ENCODE peak calls at places on chromosomes 2 and 18, in four cellular contexts. One of them, this sample, is unnamed.

GRCh38 chr2:204255469-204255868 is 289.8 kb upstream of the PARD3B start:
- DNase-seq in WERI-Rb-1: no peak
- DNase-seq in Panc1: no peak
- DNase-seq in lung: no peak
- DNase-seq in this sample: no peak

GRCh38 chr2:167017021-167017420 is 128.7 kb downstream of the XIRP2 start:
- DNase-seq in WERI-Rb-1: no peak
- DNase-seq in Panc1: no peak
- DNase-seq in lung: no peak
- DNase-seq in this sample: no peak

GRCh38 chr2:164831180-164831579 is 10.4 kb downstream of the COBLL1 start:
- DNase-seq in WERI-Rb-1: no peak
- DNase-seq in Panc1: no peak
- DNase-seq in lung: no peak
- DNase-seq in this sample: no peak

GRCh38 chr2:63983986-63984605 is 35.1 kb downstream of the VPS54 start:
- DNase-seq in WERI-Rb-1: no peak
- DNase-seq in Panc1: no peak
- DNase-seq in lung: no peak
- DNase-seq in this sample: no peak

GRCh38 chr18:10682368-10682714 is 156.5 kb downstream of the NAPG start:
- DNase-seq in WERI-Rb-1: no peak
- DNase-seq in Panc1: no peak
- DNase-seq in lung: no peak
- DNase-seq in this sample: no peak

GRCh38 chr2:25585189-25585588 is 88.2 kb downstream of the DTNB start:
- DNase-seq in WERI-Rb-1: no peak
- DNase-seq in Panc1: no peak
- DNase-seq in lung: no peak
- DNase-seq in this sample: no peak

GRCh38 chr18:46155652-46156051 is 51.5 kb downstream of the HAUS1 start:
- DNase-seq in WERI-Rb-1: no peak
- DNase-seq in Panc1: no peak
- DNase-seq in lung: no peak
- DNase-seq in this sample: no peak

GRCh38 chr2:241802421-241802749 is 6.6 kb upstream of the NEU4 start:
- DNase-seq in WERI-Rb-1: peak
- DNase-seq in Panc1: no peak
- DNase-seq in lung: no peak
- DNase-seq in this sample: peak

GRCh38 chr2:55102056-55102812 is 52.0 kb upstream of the RTN4 start:
- DNase-seq in WERI-Rb-1: no peak
- DNase-seq in Panc1: no peak
- DNase-seq in lung: no peak
- DNase-seq in this sample: no peak

GRCh38 chr18:64444819-64445218 is 295.9 kb upstream of the LINC00305 start:
- DNase-seq in WERI-Rb-1: no peak
- DNase-seq in Panc1: no peak
- DNase-seq in lung: no peak
- DNase-seq in this sample: no peak

GRCh38 chr2:41711736-41712135 is 336.1 kb upstream of the PKDCC start:
- DNase-seq in WERI-Rb-1: no peak
- DNase-seq in Panc1: no peak
- DNase-seq in lung: no peak
- DNase-seq in this sample: no peak

GRCh38 chr2:65320042-65320711 is 92.5 kb downstream of the ACTR2 start:
- DNase-seq in WERI-Rb-1: no peak
- DNase-seq in Panc1: peak
- DNase-seq in lung: no peak
- DNase-seq in this sample: no peak

GRCh38 chr2:5690231-5690630 is 2.0 kb upstream of the SOX11 start:
- DNase-seq in WERI-Rb-1: peak
- DNase-seq in Panc1: no peak
- DNase-seq in lung: no peak
- DNase-seq in this sample: no peak

GRCh38 chr2:8316356-8316755 is 365.5 kb upstream of the ID2 start:
- DNase-seq in WERI-Rb-1: no peak
- DNase-seq in Panc1: no peak
- DNase-seq in lung: no peak
- DNase-seq in this sample: peak

GRCh38 chr2:13046557-13047165 is 329.9 kb downstream of the TRIB2 start:
- DNase-seq in WERI-Rb-1: no peak
- DNase-seq in Panc1: no peak
- DNase-seq in lung: no peak
- DNase-seq in this sample: no peak

GRCh38 chr2:129879614-129880180 is 99.8 kb upstream of the RAB6C start:
- DNase-seq in WERI-Rb-1: no peak
- DNase-seq in Panc1: no peak
- DNase-seq in lung: no peak
- DNase-seq in this sample: peak

GRCh38 chr2:219522111-219523030 is 8.1 kb downstream of the ASIC4 start:
- DNase-seq in WERI-Rb-1: peak
- DNase-seq in Panc1: no peak
- DNase-seq in lung: no peak
- DNase-seq in this sample: no peak

DNA sequence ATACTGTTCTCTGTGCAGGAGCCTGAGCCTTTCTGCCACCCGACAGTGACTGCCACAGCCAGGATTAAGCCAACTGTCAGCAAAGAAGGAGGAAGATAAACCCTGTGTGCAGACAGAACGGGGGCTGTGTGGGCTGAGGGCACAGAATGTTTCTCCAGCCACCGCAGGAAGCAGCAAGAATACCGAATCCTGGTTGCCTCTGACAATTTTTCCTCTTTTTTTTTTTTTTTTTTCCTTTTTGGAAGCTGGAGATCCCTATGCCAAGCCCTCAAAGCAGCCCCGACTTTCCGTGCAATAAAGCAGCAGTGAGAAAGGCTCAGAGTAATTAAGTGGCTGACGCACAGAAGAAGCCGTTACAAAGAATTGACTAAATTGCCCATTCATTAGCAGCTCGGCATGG is 336.4 kb downstream of the SMAD2 start:
- DNase-seq in WERI-Rb-1: peak
- DNase-seq in Panc1: no peak
- DNase-seq in lung: no peak
- DNase-seq in this sample: no peak
- H3K4me3 ChIP-seq in WERI-Rb-1: peak
- H3K4me3 ChIP-seq in Panc1: no peak
- H3K4me3 ChIP-seq in lung: no peak
- H3K4me3 ChIP-seq in this sample: no peak

DNA sequence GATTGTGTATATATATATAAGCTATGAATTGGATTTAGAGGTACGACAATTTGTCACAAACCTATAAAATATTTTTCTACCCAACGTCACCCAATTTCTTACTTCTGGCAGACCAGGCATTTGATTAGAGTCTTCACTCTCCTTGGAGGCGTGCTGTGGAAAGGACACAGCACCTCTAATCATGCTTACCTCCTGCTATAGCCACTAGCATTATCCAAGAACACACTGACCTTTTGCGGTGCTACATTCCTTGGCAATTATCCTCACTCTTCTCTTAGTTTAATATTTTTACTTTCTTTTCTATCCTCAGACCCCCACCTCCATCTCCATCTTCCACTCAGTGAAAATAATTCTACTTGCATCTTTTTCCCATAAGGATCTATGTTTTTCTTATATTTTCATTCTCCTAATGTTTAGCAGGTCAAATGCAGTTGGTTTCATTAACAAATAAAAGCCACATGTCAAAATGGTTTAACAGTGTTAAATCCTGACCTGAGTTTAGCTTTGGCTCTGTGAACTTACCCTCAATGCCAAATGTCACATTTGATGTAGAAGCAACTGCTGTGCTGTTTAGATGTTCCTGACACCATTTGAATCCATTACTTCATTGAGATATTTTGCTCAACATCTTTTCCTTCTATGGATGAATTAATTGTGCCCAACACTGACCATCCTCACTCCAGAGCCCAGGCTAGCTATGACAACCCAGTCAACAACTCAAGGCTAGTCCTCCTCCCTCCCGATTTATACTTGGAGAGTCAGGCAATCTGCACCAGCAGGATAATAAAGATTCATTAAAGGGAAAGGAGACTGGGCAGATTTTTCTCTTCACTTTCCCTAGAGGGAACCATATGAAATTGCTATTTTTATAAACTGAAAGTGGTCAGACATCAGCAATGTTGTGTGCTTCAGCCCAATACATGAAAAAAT is 240.5 kb downstream of the MREG start:
- DNase-seq in WERI-Rb-1: no peak
- DNase-seq in Panc1: no peak
- DNase-seq in lung: no peak
- DNase-seq in this sample: no peak
- H3K27ac ChIP-seq in WERI-Rb-1: no peak
- H3K27ac ChIP-seq in Panc1: no peak
- H3K27ac ChIP-seq in lung: no peak
- H3K27ac ChIP-seq in this sample: peak

GRCh38 chr2:143579456-143579855 is 450.2 kb downstream of the ARHGAP15 start:
- DNase-seq in WERI-Rb-1: no peak
- DNase-seq in Panc1: no peak
- DNase-seq in lung: no peak
- DNase-seq in this sample: no peak

GRCh38 chr2:143574069-143574468 is 444.9 kb downstream of the ARHGAP15 start:
- DNase-seq in WERI-Rb-1: no peak
- DNase-seq in Panc1: no peak
- DNase-seq in lung: no peak
- DNase-seq in this sample: no peak

GRCh38 chr2:143577489-143577888 is 448.3 kb downstream of the ARHGAP15 start:
- DNase-seq in WERI-Rb-1: no peak
- DNase-seq in Panc1: no peak
- DNase-seq in lung: no peak
- DNase-seq in this sample: no peak

GRCh38 chr2:143572421-143572820 is 443.2 kb downstream of the ARHGAP15 start:
- DNase-seq in WERI-Rb-1: no peak
- DNase-seq in Panc1: no peak
- DNase-seq in lung: no peak
- DNase-seq in this sample: no peak

DNA sequence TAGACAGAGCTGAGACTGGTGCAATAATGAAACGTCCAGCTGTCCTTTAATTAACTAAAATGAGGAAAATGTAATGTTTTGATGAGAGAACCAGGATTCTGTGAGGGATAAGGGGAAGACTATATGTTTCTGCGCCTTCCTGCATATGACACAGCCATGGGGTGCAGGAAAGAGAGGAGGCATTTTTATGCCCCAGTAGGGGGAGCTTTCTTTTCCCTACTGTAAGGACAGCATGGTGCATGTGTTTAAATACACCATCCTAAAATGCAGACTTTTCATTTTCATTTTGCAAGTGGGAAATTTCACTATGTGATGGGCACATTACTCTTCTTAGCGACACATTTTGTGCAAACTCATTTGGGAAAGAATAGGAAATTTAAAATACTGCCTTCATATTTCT is 446.1 kb downstream of the ARHGAP15 start:
- DNase-seq in WERI-Rb-1: peak
- DNase-seq in Panc1: no peak
- DNase-seq in lung: no peak
- DNase-seq in this sample: no peak
- TF ChIP-seq CTCF in WERI-Rb-1: peak
- TF ChIP-seq CTCF in Panc1: peak
- TF ChIP-seq CTCF in lung: no peak
- TF ChIP-seq CTCF in this sample: no peak

DNA sequence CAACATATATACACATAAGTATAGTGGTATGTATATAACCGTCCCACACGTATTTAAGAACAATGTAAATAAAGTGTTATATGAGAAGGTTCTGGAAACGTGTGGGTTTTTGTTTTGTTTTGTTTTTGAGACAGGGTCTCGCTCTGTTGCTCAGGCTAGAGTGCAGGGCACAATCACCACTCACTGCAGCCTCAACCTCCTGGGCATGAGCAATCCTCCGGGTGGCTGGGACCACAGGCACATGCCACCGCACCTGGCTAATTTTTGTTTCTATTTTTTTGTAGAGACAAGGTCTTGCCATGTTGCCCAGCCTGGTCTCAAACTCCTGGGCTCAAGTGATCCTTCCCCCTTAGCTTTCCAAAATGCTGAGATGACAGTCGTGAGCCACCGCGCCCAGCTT is 6.2 kb downstream of the ADAM17 start:
- DNase-seq in WERI-Rb-1: no peak
- DNase-seq in Panc1: no peak
- DNase-seq in lung: peak
- DNase-seq in this sample: no peak
- H3K4me3 ChIP-seq in WERI-Rb-1: no peak
- H3K4me3 ChIP-seq in Panc1: no peak
- H3K4me3 ChIP-seq in lung: no peak
- H3K4me3 ChIP-seq in this sample: no peak

DNA sequence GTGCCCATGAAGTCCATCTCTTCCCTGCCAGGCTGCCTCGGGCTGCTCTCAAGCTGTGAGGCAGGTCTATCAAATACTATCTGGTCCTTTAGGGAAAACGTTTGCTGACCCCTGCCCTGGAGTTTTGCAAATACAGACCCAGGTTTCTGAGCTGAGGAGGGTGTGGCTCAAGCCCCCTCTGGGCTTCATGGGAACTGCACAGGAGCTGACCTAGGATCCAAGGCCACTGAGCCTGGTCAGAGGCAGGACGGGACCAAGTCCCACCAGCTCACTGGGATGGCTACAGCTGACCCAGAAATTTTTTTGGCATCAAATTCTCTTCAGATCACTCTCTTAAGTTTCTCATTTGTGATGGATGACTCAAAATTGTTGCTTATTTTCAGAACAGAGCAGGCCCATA is 14.1 kb downstream of the ZNF516 start:
- DNase-seq in WERI-Rb-1: no peak
- DNase-seq in Panc1: no peak
- DNase-seq in lung: no peak
- DNase-seq in this sample: peak
- H3K27ac ChIP-seq in WERI-Rb-1: no peak
- H3K27ac ChIP-seq in Panc1: no peak
- H3K27ac ChIP-seq in lung: no peak
- H3K27ac ChIP-seq in this sample: no peak

GRCh38 chr2:229445013-229445412 is 173.9 kb upstream of the PID1 start:
- DNase-seq in WERI-Rb-1: no peak
- DNase-seq in Panc1: peak
- DNase-seq in lung: peak
- DNase-seq in this sample: peak
- TF ChIP-seq CTCF in WERI-Rb-1: no peak
- TF ChIP-seq CTCF in Panc1: peak
- TF ChIP-seq CTCF in lung: no peak
- TF ChIP-seq CTCF in this sample: no peak

DNA sequence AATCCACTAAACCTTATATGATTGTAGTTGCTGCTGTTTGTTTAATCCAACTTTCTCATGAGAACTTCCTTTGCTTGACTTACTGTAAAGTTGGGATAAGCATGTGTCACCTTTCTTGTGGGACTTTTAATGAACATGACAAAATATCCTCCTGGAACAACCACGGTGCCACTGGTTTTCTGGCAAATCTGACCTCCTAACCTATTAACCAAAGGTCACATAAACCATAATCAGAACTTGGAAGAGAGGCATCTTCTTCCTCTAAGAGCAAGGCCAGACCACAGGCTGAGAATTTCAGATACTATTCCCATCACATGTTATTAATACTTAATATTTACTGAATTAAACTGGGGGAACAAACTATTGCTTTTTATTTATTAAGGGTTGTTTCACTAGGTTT is 2.3 kb downstream of the SLC40A1 start:
- DNase-seq in WERI-Rb-1: no peak
- DNase-seq in Panc1: no peak
- DNase-seq in lung: no peak
- DNase-seq in this sample: no peak
- H3K4me3 ChIP-seq in WERI-Rb-1: no peak
- H3K4me3 ChIP-seq in Panc1: no peak
- H3K4me3 ChIP-seq in lung: no peak
- H3K4me3 ChIP-seq in this sample: peak

This sample was measured in coronary artery.